ENCODE peak calls at places on chromosomes 16 and 17, in five cellular contexts. V is pancreas, X is A549, D is epithelial cell of esophagus, S is cardiac muscle cell. O is an unnamed sample.

GRCh38 chr16:57665541-57665940 is 2.6 kb upstream of the ADGRG3 start:
- DNase-seq in V (no peak), X (no peak), D (no peak), S (no peak), O (no peak)

GRCh38 chr17:60170835-60171752 is 21.3 kb downstream of the CA4 start:
- DNase-seq in S (no peak), V (no peak), X (no peak), D (no peak), O (peak)

GRCh38 chr16:66510711-66511614 is 39.0 kb downstream of the TK2 start:
- DNase-seq in S (peak), D (peak), V (peak), X (peak), O (peak)

GRCh38 chr17:76252040-76252954 is 12.0 kb upstream of the RNF157 start:
- DNase-seq in V (no peak), S (peak), X (peak), D (peak), O (no peak)

GRCh38 chr17:34071891-34072420 is 183.1 kb upstream of the CCL2 start:
- DNase-seq in X (no peak), S (no peak), D (no peak), V (no peak), O (no peak)

GRCh38 chr16:88718178-88718577 is 11.9 kb downstream of the CTU2 start:
- DNase-seq in S (no peak), V (no peak), X (no peak), D (no peak), O (no peak)

GRCh38 chr17:12114686-12115418 is 94.2 kb downstream of the MAP2K4 start:
- DNase-seq in X (no peak), V (no peak), D (no peak), S (no peak), O (peak)

GRCh38 chr17:76166168-76166567 is 25.1 kb upstream of the FOXJ1 start:
- DNase-seq in X (no peak), D (peak), S (no peak), V (no peak), O (no peak)

GRCh38 chr16:58471209-58471975 is 28.6 kb upstream of the NDRG4 start:
- DNase-seq in X (no peak), S (no peak), D (no peak), V (no peak), O (no peak)

GRCh38 chr17:76005263-76006149 is 4.9 kb downstream of the CDK3 start:
- DNase-seq in X (peak), V (peak), D (peak), S (peak), O (no peak)

GRCh38 chr16:31179747-31180458 is at the start of gene FUS:
- DNase-seq in X (peak), V (peak), D (peak), S (peak), O (peak)
- TF ChIP-seq CTCF in X (no peak), V (no peak), D (no peak), S (no peak), O (no peak)

DNA sequence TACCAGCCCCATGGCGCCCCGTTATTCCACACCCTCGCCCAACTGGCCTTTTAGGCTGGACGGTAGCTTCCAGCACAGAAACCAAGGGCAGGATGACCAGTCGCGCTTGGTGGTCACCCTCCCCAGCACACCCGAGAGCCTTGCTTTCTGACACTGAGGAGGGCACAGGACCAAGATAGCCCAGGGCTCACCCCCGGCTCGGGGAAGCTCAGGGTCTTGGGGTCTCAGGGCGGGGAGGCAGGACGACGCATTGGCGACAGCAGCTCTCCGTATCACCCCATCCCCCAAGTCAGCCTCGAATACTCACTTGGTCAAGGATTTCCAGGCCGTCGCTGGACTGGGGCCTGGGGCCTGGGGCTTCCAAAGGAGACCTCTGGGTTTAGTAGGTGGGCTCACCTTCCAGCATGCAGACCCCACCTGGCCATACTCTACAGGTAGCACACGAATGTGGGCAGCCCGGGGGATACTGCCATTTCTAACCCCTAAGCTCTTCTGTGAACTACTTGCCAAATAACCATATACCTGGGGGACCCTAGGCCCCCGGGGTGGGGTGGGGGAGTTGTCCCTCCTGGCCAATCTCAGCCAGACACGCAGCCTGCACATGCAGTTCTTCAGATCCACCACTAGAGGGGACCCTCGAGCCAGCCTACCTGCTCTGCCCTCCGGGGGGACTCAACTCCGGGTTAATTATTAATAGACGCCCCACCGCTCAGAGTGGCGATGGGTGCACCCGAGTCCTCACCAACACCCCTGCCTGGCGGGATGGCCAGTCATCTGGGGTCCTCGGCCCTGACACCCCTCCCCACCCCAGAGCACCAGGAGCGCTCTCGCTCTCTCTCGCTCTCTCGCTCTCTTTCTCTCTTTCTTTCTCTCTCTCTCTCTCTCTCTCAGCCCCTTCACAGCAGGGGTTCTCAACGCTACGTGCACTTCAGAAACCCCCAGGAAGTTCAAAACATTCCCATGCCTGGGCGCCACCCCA is 30.0 kb downstream of the TBC1D16 start:
- DNase-seq in X (peak), V (peak), S (peak), D (peak), O (no peak)
- H3K4me3 ChIP-seq in X (peak), V (peak), S (peak), D (peak), O (no peak)

GRCh38 chr16:11296706-11297491 is 15.8 kb upstream of the PRM1 start:
- DNase-seq in V (no peak), S (no peak), X (no peak), D (peak), O (peak)

GRCh38 chr16:11296351-11296705 is 15.2 kb upstream of the PRM1 start:
- DNase-seq in S (no peak), V (no peak), X (no peak), D (no peak), O (no peak)

GRCh38 chr16:11298143-11298900 is 17.2 kb upstream of the PRM1 start:
- DNase-seq in S (no peak), V (no peak), X (no peak), D (no peak), O (no peak)

GRCh38 chr16:11295672-11296071 is 14.5 kb upstream of the PRM1 start:
- DNase-seq in X (no peak), V (no peak), S (no peak), D (no peak), O (no peak)

DNA sequence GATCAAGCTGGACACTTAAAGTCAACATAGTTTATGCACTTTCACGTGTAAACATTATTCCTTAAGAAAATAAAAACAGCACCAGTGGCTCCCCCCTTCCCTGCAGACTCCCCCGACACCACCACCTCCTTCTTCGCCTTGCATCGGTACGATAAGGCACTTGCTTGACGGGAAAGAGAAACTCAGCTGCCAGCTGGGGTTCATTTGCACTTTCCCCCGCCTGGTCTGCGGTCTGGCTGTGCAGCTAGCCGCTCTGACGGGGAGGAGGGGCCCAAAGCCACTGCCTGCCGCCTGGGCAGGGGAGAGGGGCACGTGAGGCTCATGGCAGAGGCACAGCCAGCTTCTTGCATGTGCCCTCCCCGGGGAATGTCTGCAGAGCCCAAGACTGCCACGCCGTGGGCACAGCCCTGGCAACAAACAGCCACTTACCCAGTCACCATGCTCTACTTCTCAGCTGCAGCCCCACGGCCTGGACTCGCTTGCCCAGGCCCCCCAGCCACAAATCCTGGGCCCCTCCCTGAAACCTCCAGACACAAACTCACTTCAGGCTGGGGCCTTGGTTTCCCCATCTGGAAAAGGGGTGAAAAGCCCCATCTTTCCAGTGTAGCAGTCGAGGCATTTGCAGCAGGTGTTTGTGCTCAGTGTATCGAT is 16.5 kb upstream of the PRM1 start:
- DNase-seq in X (no peak), D (peak), S (peak), V (peak), O (no peak)
- TF ChIP-seq CTCF in X (no peak), D (no peak), S (no peak), V (no peak), O (no peak)

GRCh38 chr17:78844301-78845005 is 3.8 kb upstream of the USP36 start:
- DNase-seq in D (peak), V (peak), S (peak), X (no peak), O (no peak)
- H3K4me3 ChIP-seq in D (no peak), V (no peak), S (no peak), X (no peak), O (no peak)

GRCh38 chr17:82298538-82299421 is 18.6 kb downstream of the CD7 start:
- DNase-seq in D (no peak), X (no peak), V (no peak), S (no peak), O (no peak)

GRCh38 chr17:82297280-82297803 is 20.1 kb downstream of the CD7 start:
- DNase-seq in V (peak), S (peak), D (peak), X (peak), O (no peak)

GRCh38 chr17:82296511-82297279 is 20.7 kb downstream of the CD7 start:
- DNase-seq in D (no peak), V (no peak), X (no peak), S (no peak), O (no peak)

GRCh38 chr17:82299452-82299851 is 18.0 kb downstream of the CD7 start:
- DNase-seq in S (no peak), D (no peak), V (no peak), X (no peak), O (no peak)

GRCh38 chr17:82297804-82298537 is 19.4 kb downstream of the CD7 start:
- DNase-seq in X (peak), D (peak), S (peak), V (peak), O (peak)
- TF ChIP-seq CTCF in X (peak), D (no peak), S (peak), V (no peak), O (no peak)

GRCh38 chr17:42781639-42782401 is 1.4 kb downstream of the WNK4 start:
- DNase-seq in X (no peak), S (no peak), D (no peak), V (no peak), O (no peak)

GRCh38 chr17:42780816-42781638 is 617 bp downstream of the WNK4 start:
- DNase-seq in D (no peak), X (no peak), S (no peak), V (no peak), O (no peak)

GRCh38 chr17:42779942-42780815 is at the start of gene WNK4:
- DNase-seq in V (no peak), X (peak), S (peak), D (no peak), O (no peak)

GRCh38 chr17:42778570-42778969 is 1.8 kb upstream of the WNK4 start:
- DNase-seq in V (no peak), S (no peak), D (no peak), X (no peak), O (no peak)

GRCh38 chr17:42779304-42779941 is 987 bp upstream of the WNK4 start:
- DNase-seq in S (no peak), X (no peak), V (no peak), D (no peak), O (no peak)
- H3K4me3 ChIP-seq in S (no peak), X (no peak), V (no peak), D (no peak), O (no peak)